ENCODE peak calls at places on chromosomes 12 and 14, in six cellular contexts. I is sigmoid colon, W is Panc1, R is pancreas, Q is tibial nerve, O is AG04450. M is an unnamed sample. For H3K27me3, the result is how much of the 10 kb centered on the place peaks cover.

GRCh38 chr14:67569011-67569650 is 30.9 kb downstream of the PIGH start:
- DNase-seq in R (no peak), O (no peak), I (peak), Q (no peak), W (no peak), M (no peak)

GRCh38 chr12:402127-402456 is 648 bp downstream of the CCDC77 start:
- DNase-seq in I (no peak), O (no peak), R (no peak), W (no peak), Q (no peak), M (no peak)

GRCh38 chr14:105060751-105061427 is 4.3 kb downstream of the GPR132 start:
- DNase-seq in Q (no peak), O (no peak), R (no peak), I (peak), W (no peak), M (no peak)

GRCh38 chr14:74956000-74956279 is 543 bp upstream of the PGF start:
- DNase-seq in O (no peak), R (no peak), Q (no peak), W (no peak), I (no peak), M (no peak)

GRCh38 chr14:43894534-43894933 is 612.5 kb downstream of the FSCB start:
- DNase-seq in W (no peak), R (no peak), I (no peak), Q (no peak), O (no peak), M (no peak)

GRCh38 chr14:34049769-34050168 is 98.9 kb upstream of the EGLN3 start:
- DNase-seq in W (no peak), I (no peak), R (no peak), Q (no peak), O (no peak), M (no peak)

GRCh38 chr12:11675952-11676505 is 26.6 kb downstream of the ETV6 start:
- DNase-seq in Q (no peak), I (no peak), O (no peak), R (no peak), W (no peak), M (no peak)

GRCh38 chr14:50530794-50531193 is 1.6 kb downstream of the MAP4K5 start:
- DNase-seq in Q (no peak), O (no peak), I (no peak), R (no peak), W (no peak), M (no peak)

GRCh38 chr14:36880276-36880675 is 218.6 kb downstream of the PAX9 start:
- DNase-seq in Q (no peak), I (no peak), W (no peak), O (no peak), R (no peak), M (no peak)

GRCh38 chr12:83142914-83143313 is 456.2 kb downstream of the TMTC2 start:
- DNase-seq in W (no peak), O (no peak), R (no peak), Q (no peak), I (no peak), M (no peak)

GRCh38 chr12:100995201-100995600 is 200.6 kb downstream of the ANO4 start:
- DNase-seq in O (no peak), R (no peak), W (no peak), I (no peak), Q (no peak), M (no peak)

GRCh38 chr12:132560421-132560830 is 50.0 kb downstream of the LRCOL1 start:
- DNase-seq in R (peak), Q (no peak), O (no peak), I (no peak), W (no peak), M (no peak)

GRCh38 chr12:125053821-125054220 is 11.4 kb upstream of the AACS start:
- DNase-seq in W (no peak), I (no peak), Q (peak), R (no peak), O (no peak), M (no peak)

GRCh38 chr14:98754343-98755025 is 517.5 kb downstream of the BCL11B start:
- DNase-seq in I (no peak), Q (no peak), W (no peak), R (no peak), O (no peak), M (no peak)

GRCh38 chr12:1805441-1806081 is 14.8 kb upstream of the LRTM2 start:
- DNase-seq in R (no peak), I (peak), W (no peak), Q (no peak), O (no peak), M (no peak)

GRCh38 chr14:73762375-73762822 is 48.2 kb upstream of the PNMA1 start:
- DNase-seq in Q (no peak), R (no peak), O (no peak), I (no peak), W (no peak), M (no peak)

GRCh38 chr12:91654087-91654486 is 471.5 kb upstream of the DCN start:
- DNase-seq in O (no peak), Q (no peak), I (no peak), W (no peak), R (no peak), M (no peak)

GRCh38 chr14:100663528-100664052 is 63.1 kb upstream of the DLK1 start:
- DNase-seq in W (no peak), Q (no peak), R (no peak), O (no peak), I (no peak), M (no peak)
- H3K27me3 ChIP-seq in W (under half), Q (under half), R (under half), O (under half), I (under half), M (under half)

DNA sequence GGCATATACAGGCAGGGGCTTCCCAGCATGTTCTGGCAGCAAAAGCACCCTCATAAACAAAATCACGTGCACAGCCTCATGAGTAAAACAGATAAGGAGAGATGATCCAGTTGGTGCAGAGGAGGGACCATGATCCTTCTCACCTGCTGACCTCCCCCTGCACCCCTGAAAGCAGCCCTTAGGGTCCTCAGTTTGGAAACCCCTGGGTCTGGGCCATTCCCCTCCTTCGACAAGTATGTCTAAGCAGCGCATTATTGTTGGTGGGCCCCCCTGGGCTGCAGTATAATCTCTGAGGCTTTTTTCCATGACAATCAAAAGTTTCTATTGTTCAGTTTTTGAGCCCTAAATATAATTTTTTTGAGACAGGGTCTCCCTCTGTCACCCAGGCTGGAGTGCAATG is 5.1 kb upstream of the KRT4 start:
- DNase-seq in W (no peak), Q (no peak), R (no peak), O (no peak), I (no peak), M (no peak)
- H3K27ac ChIP-seq in W (no peak), Q (no peak), R (no peak), O (no peak), I (no peak), M (no peak)

DNA sequence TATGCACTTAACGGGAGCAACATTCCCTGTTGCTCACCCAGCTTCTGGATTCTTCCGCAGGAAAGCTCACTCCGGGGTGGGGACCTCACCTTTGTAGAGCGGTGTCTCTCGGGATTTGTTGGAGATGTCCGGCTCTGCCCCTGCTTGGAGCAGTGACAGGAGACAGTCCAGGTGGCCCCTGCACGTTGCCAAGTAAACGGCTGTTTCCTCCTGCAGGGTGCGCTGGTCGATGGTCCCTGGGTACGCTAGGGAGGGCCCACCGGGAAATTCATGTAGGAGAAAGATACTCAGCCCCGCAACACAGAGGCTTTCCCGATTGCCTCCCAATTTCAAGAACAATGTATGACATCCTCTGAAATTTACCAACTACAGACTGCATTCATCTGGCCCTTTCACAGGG is 23.1 kb downstream of the ASB2 start:
- DNase-seq in O (no peak), Q (no peak), W (no peak), R (no peak), I (no peak), M (no peak)
- TF ChIP-seq CTCF in O (no peak), Q (no peak), W (no peak), R (no peak), I (no peak), M (no peak)

DNA sequence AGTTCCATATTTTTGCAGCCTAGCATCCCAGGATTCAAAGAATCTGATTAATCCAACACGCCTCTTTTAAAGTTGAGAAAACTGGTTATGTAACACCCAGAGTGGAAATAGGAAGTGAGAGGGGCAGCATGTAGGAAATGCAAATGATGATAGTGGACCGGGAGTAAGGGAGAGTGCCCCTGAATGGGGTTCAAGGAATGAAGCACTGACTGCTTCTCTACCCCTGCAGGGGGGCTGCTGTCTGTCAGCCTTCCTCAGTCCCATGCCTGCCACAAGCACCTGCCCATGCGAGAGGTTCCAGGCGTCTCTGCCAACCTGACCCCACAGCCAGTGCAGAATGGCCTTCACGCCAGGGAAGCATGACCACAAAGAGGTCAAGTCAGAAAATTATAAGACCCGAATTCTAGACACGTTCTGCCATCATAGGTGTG is 126.5 kb upstream of the CCND2 start:
- DNase-seq in Q (no peak), I (no peak), O (no peak), W (no peak), R (no peak), M (no peak)
- H3K27me3 ChIP-seq in Q (under half), I (under half), O (under half), W (under half), R (under half), M (under half)

GRCh38 chr12:128818065-128819022 is 5.4 kb downstream of the SLC15A4 start:
- DNase-seq in W (no peak), I (peak), Q (no peak), R (no peak), O (no peak), M (no peak)
- H3K27ac ChIP-seq in W (no peak), I (peak), Q (no peak), R (peak), O (no peak), M (peak)

M was measured in CD8-positive, alpha-beta T cell.